ENCODE peak calls at places on chromosomes 4 and X, in five cellular contexts. S, J, F, A and D are unnamed samples.

GRCh38 chr4:108725457-108725856 is 37.4 kb downstream of the ETNPPL start:
- DNase-seq in S (no peak), J (no peak), F (no peak), A (no peak), D (no peak)

GRCh38 chr4:26992657-26993361 is 132.2 kb downstream of the STIM2 start:
- DNase-seq in S (no peak), J (no peak), F (no peak), A (peak; percentile 21), D (peak; percentile 66)

GRCh38 chr4:6779667-6780565 is 2.6 kb upstream of the KIAA0232 start:
- DNase-seq in S (no peak), J (no peak), F (no peak), A (peak; percentile 29), D (peak; percentile 21)

GRCh38 chr4:113869743-113870375 is 108.3 kb upstream of the CAMK2D start:
- DNase-seq in S (no peak), J (no peak), F (no peak), A (no peak), D (peak; percentile 60)

GRCh38 chr4:42464550-42465124 is 67.3 kb downstream of the SHISA3 start:
- DNase-seq in S (no peak), J (no peak), F (no peak), A (no peak), D (no peak)

GRCh38 chrX:31656013-31656412 is 584.2 kb upstream of the FTHL17 start:
- DNase-seq in S (no peak), J (no peak), F (no peak), A (no peak), D (peak; percentile 15)

GRCh38 chr4:1310796-1311715 is 21.4 kb downstream of the MAEA start:
- DNase-seq in S (no peak), J (no peak), F (peak; percentile 58), A (no peak), D (no peak)

GRCh38 chr4:110049951-110050925 is 137.6 kb downstream of the EGF start:
- DNase-seq in S (no peak), J (no peak), F (no peak), A (peak; percentile 60), D (peak; percentile 62)

GRCh38 chr4:962231-963208 is 10.8 kb downstream of the DGKQ start:
- DNase-seq in S (peak; percentile 89), J (no peak), F (no peak), A (no peak), D (no peak)

GRCh38 chrX:78182881-78183280 is 43.4 kb upstream of the TAF9B start:
- DNase-seq in S (no peak), J (no peak), F (no peak), A (no peak), D (no peak)

GRCh38 chrX:17591741-17592110 is 145.6 kb upstream of the SCML1 start:
- DNase-seq in S (no peak), J (no peak), F (no peak), A (no peak), D (peak; percentile 77)

GRCh38 chr4:6728320-6729029 is 12.5 kb downstream of the BLOC1S4 start:
- DNase-seq in S (no peak), J (no peak), F (no peak), A (no peak), D (no peak)

GRCh38 chr4:151673913-151674520 is 86.8 kb downstream of the GATB start:
- DNase-seq in S (no peak), J (no peak), F (no peak), A (no peak), D (no peak)

GRCh38 chr4:31088600-31089230 is 368.5 kb downstream of the PCDH7 start:
- DNase-seq in S (no peak), J (no peak), F (no peak), A (peak; percentile 63), D (no peak)

GRCh38 chr4:174631901-174632758 is 109.8 kb upstream of the HPGD start:
- DNase-seq in S (no peak), J (no peak), F (no peak), A (peak; percentile 46), D (peak; percentile 69)

GRCh38 chr4:23932935-23933334 is 43.1 kb upstream of the PPARGC1A start:
- DNase-seq in S (no peak), J (no peak), F (no peak), A (no peak), D (peak; percentile 64)

GRCh38 chr4:74948279-74948678 is 15.4 kb downstream of the PARM1 start:
- DNase-seq in S (no peak), J (no peak), F (no peak), A (no peak), D (no peak)

GRCh38 chr4:161829631-161830030 is 334.2 kb downstream of the FSTL5 start:
- DNase-seq in S (no peak), J (no peak), F (no peak), A (no peak), D (no peak)

GRCh38 chr4:38674206-38675144 is 10.5 kb downstream of the KLF3 start:
- DNase-seq in S (peak; percentile 41), J (no peak), F (no peak), A (peak; percentile 36), D (peak; percentile 36)

GRCh38 chr4:40289366-40290188 is 45.6 kb upstream of the CHRNA9 start:
- DNase-seq in S (no peak), J (no peak), F (no peak), A (no peak), D (no peak)

GRCh38 chr4:56575820-56576429 is 70.3 kb downstream of the ARL9 start:
- DNase-seq in S (no peak), J (no peak), F (no peak), A (peak; percentile 32), D (peak; percentile 66)

GRCh38 chrX:150873616-150874015 is 24.9 kb downstream of the CD99L2 start:
- DNase-seq in S (no peak), J (peak; percentile 44), F (no peak), A (no peak), D (peak; percentile 41)

GRCh38 chr4:128427832-128428366 is 140.3 kb upstream of the PGRMC2 start:
- DNase-seq in S (no peak), J (no peak), F (peak; percentile 70), A (no peak), D (peak; percentile 83)

GRCh38 chrX:35726176-35726575 is 72.0 kb upstream of the MAGEB16 start:
- DNase-seq in S (no peak), J (no peak), F (no peak), A (peak; percentile 12), D (peak; percentile 23)

GRCh38 chrX:124349054-124349453 is 2.7 kb downstream of the SH2D1A start:
- DNase-seq in S (no peak), J (no peak), F (no peak), A (no peak), D (no peak)

GRCh38 chr4:188428935-188429334 is 289.7 kb downstream of the TRIML1 start:
- DNase-seq in S (no peak), J (no peak), F (no peak), A (no peak), D (no peak)

GRCh38 chrX:12868747-12869146 is 1.9 kb downstream of the TLR7 start:
- DNase-seq in S (no peak), J (no peak), F (no peak), A (no peak), D (no peak)

GRCh38 chr4:96736352-96736889 is 896.5 kb downstream of the PDHA2 start:
- DNase-seq in S (no peak), J (no peak), F (no peak), A (peak; percentile 5), D (peak; percentile 2)

GRCh38 chr4:55795342-55795741 is 24.2 kb upstream of the EXOC1L start:
- DNase-seq in S (no peak), J (no peak), F (no peak), A (no peak), D (no peak)

GRCh38 chr4:80307774-80308465 is 27.6 kb upstream of the CFAP299 start:
- DNase-seq in S (no peak), J (no peak), F (no peak), A (no peak), D (peak; percentile 86)

GRCh38 chr4:147707892-147708672 is 23.8 kb upstream of the ARHGAP10 start:
- DNase-seq in S (no peak), J (no peak), F (no peak), A (peak; percentile 58), D (peak; percentile 57)

GRCh38 chr4:57373971-57374370 is 263.8 kb upstream of the IGFBP7 start:
- DNase-seq in S (no peak), J (no peak), F (no peak), A (no peak), D (peak; percentile 58)

GRCh38 chr4:150251752-150252190 is 173.5 kb downstream of the DCLK2 start:
- DNase-seq in S (no peak), J (no peak), F (no peak), A (peak; percentile 60), D (no peak)

DNA sequence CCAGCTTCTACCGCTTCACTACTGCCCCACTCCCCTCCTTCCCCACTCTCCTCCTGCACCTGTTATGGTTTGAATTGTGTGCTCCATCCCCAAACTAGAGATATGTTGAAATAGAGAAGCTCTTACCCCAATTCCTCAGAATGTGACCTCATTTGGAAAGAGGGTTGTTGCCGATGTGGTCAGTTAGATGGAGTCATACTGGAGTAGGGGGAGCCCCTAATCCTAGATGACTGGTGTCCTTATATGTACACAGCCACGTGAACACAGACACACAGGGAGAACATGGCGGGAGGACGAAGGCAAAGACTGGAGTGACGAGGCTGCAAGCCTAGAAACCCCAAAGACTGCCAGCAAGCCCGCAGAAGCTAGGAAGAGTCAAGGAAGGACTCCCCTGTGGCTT is 84.3 kb downstream of the FHDC1 start:
- DNase-seq in S (no peak), J (no peak), F (no peak), A (no peak), D (no peak)
- H3K36me3 ChIP-seq in S (no peaks in the 10 kb centered on the region), J (no peaks in the 10 kb centered on the region), F (no peaks in the 10 kb centered on the region), A (no peaks in the 10 kb centered on the region), D (no peaks in the 10 kb centered on the region)

GRCh38 chrX:44938111-44938510 is 65.1 kb downstream of the KDM6A start:
- DNase-seq in S (no peak), J (no peak), F (no peak), A (no peak), D (no peak)

GRCh38 chrX:44937606-44938005 is 64.6 kb downstream of the KDM6A start:
- DNase-seq in S (no peak), J (no peak), F (no peak), A (no peak), D (no peak)

GRCh38 chrX:44935640-44936039 is 62.7 kb downstream of the KDM6A start:
- DNase-seq in S (no peak), J (no peak), F (no peak), A (no peak), D (no peak)

GRCh38 chrX:44931441-44931973 is 58.5 kb downstream of the KDM6A start:
- DNase-seq in S (no peak), J (no peak), F (no peak), A (no peak), D (no peak)

GRCh38 chrX:44935172-44935571 is 62.2 kb downstream of the KDM6A start:
- DNase-seq in S (no peak), J (no peak), F (no peak), A (no peak), D (no peak)
- H3K36me3 ChIP-seq in S (no peaks in the 10 kb centered on the region), J (no peaks in the 10 kb centered on the region), F (no peaks in the 10 kb centered on the region), A (no peaks in the 10 kb centered on the region), D (no peaks in the 10 kb centered on the region)

DNA sequence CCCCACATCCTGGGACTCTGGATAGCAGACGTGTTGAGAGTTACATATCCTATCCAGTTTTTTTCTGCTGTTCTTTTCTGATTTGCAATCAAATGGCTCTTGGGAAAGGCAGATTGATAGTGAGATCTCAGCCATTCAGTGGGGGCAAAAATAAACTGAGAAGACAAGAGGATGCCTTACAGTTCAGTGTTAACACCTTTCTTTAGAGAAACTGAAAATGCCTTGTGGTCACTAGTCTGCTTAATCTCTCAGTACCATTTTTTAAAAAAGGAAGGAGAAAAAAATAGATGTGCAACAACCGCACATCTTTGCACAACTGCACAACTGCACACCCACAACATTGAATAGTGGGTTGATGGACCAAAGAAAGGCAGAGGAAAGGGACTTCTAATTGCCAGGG is 109.3 kb downstream of the ARHGEF9 start:
- DNase-seq in S (no peak), J (no peak), F (no peak), A (no peak), D (no peak)
- H3K36me3 ChIP-seq in S (no peaks in the 10 kb centered on the region), J (peaks cover 33% of the 10 kb centered on the region), F (peaks cover 8% of the 10 kb centered on the region), A (peaks cover 4% of the 10 kb centered on the region), D (no peaks in the 10 kb centered on the region)

GRCh38 chr4:99054428-99054994 is 34.1 kb downstream of the ADH5 start:
- DNase-seq in S (no peak), J (no peak), F (no peak), A (no peak), D (no peak)
- H3K36me3 ChIP-seq in S (no peaks in the 10 kb centered on the region), J (peaks cover 56% of the 10 kb centered on the region), F (peaks cover 22% of the 10 kb centered on the region), A (peaks cover 25% of the 10 kb centered on the region), D (peaks cover 23% of the 10 kb centered on the region)